ENCODE peak calls at places on chromosomes 12 and 14, in four cellular contexts. Z, C, I and Y are unnamed samples.

GRCh38 chr12:123523518-123523917 is 10.0 kb downstream of the RILPL1 start:
- DNase-seq in Z (no peak), C (no peak), I (no peak), Y (no peak)

GRCh38 chr12:69688496-69689427 is 10.3 kb downstream of the BEST3 start:
- DNase-seq in Z (peak), C (peak), I (peak), Y (no peak)

GRCh38 chr12:127583041-127583440 is 683.9 kb upstream of the TMEM132C start:
- DNase-seq in Z (no peak), C (no peak), I (no peak), Y (no peak)

GRCh38 chr14:49853572-49854375 is 1.2 kb upstream of the NEMF start:
- DNase-seq in Z (peak), C (peak), I (peak), Y (peak)

GRCh38 chr12:47832263-47832933 is 12.7 kb upstream of the HDAC7 start:
- DNase-seq in Z (no peak), C (no peak), I (no peak), Y (no peak)

GRCh38 chr12:68042212-68042699 is 53.0 kb downstream of the IFNG-AS1 start:
- DNase-seq in Z (peak), C (no peak), I (no peak), Y (peak)

GRCh38 chr12:115227137-115227615 is 543.2 kb upstream of the TBX3 start:
- DNase-seq in Z (no peak), C (peak), I (no peak), Y (no peak)

GRCh38 chr12:11853126-11853525 is 203.7 kb downstream of the ETV6 start:
- DNase-seq in Z (no peak), C (no peak), I (no peak), Y (peak)

GRCh38 chr12:3170423-3171194 is 93.4 kb downstream of the TSPAN9 start:
- DNase-seq in Z (peak), C (no peak), I (no peak), Y (no peak)

DNA sequence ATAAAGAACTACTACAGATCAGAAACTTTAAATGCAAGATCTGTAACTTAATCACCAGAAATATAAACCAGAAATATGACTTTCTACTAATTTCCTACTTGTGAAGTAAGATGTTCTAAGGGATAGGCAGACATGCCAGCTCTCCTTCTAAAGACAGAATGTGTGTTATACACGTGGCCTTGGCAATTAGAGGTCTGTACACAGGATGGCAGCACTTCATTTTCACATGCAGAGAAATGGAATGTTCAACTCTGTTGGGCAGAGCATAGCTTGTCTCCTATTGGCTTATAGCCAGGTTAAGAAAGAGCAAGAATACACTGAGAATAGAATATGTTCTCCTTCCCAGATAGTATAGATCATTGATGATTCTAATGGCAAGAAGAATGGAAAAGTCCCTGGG is 403.8 kb downstream of the DAD1 start:
- DNase-seq in Z (peak), C (no peak), I (no peak), Y (no peak)
- TF ChIP-seq CTCF in Z (no peak), C (no peak), I (no peak), Y (no peak)

DNA sequence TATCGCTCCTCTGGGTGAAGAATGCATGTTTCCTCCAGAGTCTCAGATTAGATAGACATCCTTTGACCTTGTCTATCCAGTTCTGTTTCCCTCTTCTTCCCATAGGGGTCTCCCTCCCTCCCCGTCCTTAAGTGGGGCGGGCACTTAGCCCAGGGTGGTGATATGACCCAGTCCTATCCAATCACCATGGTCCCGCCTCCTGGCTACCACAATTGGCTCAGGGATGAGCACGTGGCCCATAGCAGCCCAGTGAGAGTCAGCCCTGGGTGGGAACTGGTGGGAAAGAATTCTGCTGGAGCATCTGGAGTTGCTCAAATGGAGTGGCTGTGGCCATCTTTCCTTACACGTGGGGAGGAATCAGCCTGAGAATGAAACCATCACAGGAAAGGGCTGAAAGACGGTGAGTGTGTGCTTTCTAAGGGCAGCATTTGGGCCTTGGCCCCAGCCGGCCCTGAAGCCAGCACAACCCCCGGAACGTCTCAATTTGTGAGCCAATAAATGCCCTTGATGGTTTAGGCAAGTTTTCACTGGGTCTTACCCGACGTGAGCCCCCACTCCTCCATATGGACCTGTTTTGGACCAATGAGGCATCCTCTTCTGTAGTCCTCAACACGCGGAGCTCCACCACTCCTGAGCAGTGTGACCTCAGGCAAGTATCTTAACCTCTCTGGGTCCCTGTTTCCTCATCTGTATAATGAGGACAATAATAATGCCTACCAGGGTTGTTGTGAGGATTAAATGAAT is 14.3 kb upstream of the MLXIP start:
- DNase-seq in Z (peak), C (peak), I (peak), Y (peak)
- H3K4me3 ChIP-seq in Z (peak), C (no peak), I (no peak), Y (peak)

DNA sequence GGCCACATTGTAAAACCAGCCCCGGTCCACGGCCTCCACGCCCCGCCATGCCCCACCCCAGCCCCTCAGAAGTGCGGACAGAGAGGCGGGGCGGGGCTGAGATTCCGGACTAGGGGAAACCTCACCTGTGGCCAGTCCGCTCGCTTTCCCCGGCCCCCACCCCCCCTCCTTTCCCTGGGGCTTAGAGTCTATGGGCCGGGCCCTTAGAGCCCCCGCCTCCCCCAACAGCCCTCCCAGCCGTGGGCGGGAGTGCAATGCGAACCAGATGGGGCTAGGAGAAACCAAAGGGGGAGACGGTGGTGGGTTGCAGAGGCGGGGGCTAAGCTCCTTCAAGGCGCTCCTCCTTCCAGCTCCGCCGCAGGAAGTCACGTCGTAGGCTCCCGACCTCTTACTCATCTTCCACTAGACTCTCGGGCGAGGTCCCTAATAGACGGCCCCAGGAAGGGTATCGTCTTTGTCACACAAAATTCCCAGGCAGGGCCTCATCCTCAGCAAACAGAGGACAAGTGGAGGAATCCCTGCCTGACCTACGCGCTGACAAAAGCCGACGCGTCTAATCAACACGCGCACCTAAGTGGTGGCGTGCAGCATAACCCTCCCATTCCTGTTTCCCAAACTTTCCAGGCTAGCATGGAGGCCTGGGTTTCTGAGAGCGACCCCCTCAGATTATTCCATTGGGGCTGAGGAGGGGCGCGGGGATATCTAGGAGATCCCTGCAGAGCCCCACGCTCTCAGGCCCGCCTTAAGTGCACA is 1.0 kb upstream of the NAB2 start:
- DNase-seq in Z (peak), C (peak), I (peak), Y (peak)
- TF ChIP-seq POLR2A in Z (peak), C (peak), I (no peak), Y (peak)

GRCh38 chr12:122368361-122369073 is 54.0 kb downstream of the CLIP1 start:
- DNase-seq in Z (no peak), C (no peak), I (no peak), Y (peak)

GRCh38 chr12:122366685-122367475 is 55.6 kb downstream of the CLIP1 start:
- DNase-seq in Z (peak), C (peak), I (no peak), Y (no peak)

GRCh38 chr12:122362758-122363157 is 59.7 kb downstream of the CLIP1 start:
- DNase-seq in Z (no peak), C (no peak), I (no peak), Y (no peak)

GRCh38 chr12:122363782-122364181 is 58.7 kb downstream of the CLIP1 start:
- DNase-seq in Z (no peak), C (peak), I (no peak), Y (no peak)
- TF ChIP-seq CTCF in Z (no peak), C (no peak), I (no peak), Y (no peak)

GRCh38 chr14:58395815-58396626 is at the start of gene TOMM20L:
- DNase-seq in Z (peak), C (peak), I (peak), Y (peak)
- H3K4me3 ChIP-seq in Z (peak), C (peak), I (peak), Y (no peak)